ENCODE peak calls at places on chromosomes 5 and 9, in seven cellular contexts. Z is B cell, N is heart right ventricle, E is NB4, U is fibroblast of pulmonary artery, T is pancreas, M is HL-60. Y is an unnamed sample.

GRCh38 chr5:27810458-27810857 is 772.1 kb upstream of the CDH9 start:
- DNase-seq in Z (no peak), N (no peak), E (no peak), U (peak), T (no peak), M (no peak), Y (no peak)

GRCh38 chr5:27472000-27472763 is 433.8 kb upstream of the CDH9 start:
- DNase-seq in Z (no peak), N (no peak), E (peak), U (peak), T (no peak), M (no peak), Y (peak)

GRCh38 chr9:110871736-110872135 is 166.5 kb downstream of the LPAR1 start:
- DNase-seq in Z (no peak), N (no peak), E (no peak), U (no peak), T (no peak), M (no peak), Y (no peak)

GRCh38 chr5:132436936-132437335 is 53.6 kb downstream of the IRF1 start:
- DNase-seq in Z (no peak), N (no peak), E (no peak), U (no peak), T (no peak), M (no peak), Y (no peak)

GRCh38 chr5:142726188-142726731 is 40.4 kb upstream of the FGF1 start:
- DNase-seq in Z (no peak), N (no peak), E (peak), U (peak), T (no peak), M (no peak), Y (no peak)

GRCh38 chr9:16121593-16121992 is 568.8 kb downstream of the CCDC171 start:
- DNase-seq in Z (no peak), N (no peak), E (no peak), U (peak), T (no peak), M (no peak), Y (no peak)

GRCh38 chr5:28430565-28431178 is 1392.3 kb upstream of the CDH9 start:
- DNase-seq in Z (no peak), N (no peak), E (no peak), U (peak), T (no peak), M (no peak), Y (no peak)

GRCh38 chr9:89885156-89885555 is 280.3 kb downstream of the GADD45G start:
- DNase-seq in Z (no peak), N (no peak), E (no peak), U (no peak), T (no peak), M (no peak), Y (peak)

GRCh38 chr9:127135056-127135745 is 12.8 kb upstream of the ANGPTL2 start:
- DNase-seq in Z (no peak), N (no peak), E (no peak), U (no peak), T (no peak), M (no peak), Y (peak)

GRCh38 chr5:124824637-124825158 is 78.3 kb upstream of the ZNF608 start:
- DNase-seq in Z (no peak), N (no peak), E (no peak), U (peak), T (peak), M (no peak), Y (no peak)

GRCh38 chr5:145981612-145982571 is 45.5 kb downstream of the SH3RF2 start:
- DNase-seq in Z (no peak), N (no peak), E (no peak), U (no peak), T (peak), M (no peak), Y (no peak)

GRCh38 chr5:145980257-145980656 is 43.9 kb downstream of the SH3RF2 start:
- DNase-seq in Z (no peak), N (no peak), E (no peak), U (no peak), T (no peak), M (no peak), Y (no peak)

GRCh38 chr5:145979270-145980223 is 43.2 kb downstream of the SH3RF2 start:
- DNase-seq in Z (no peak), N (no peak), E (no peak), U (no peak), T (peak), M (no peak), Y (no peak)

GRCh38 chr5:145982572-145983314 is 46.4 kb downstream of the SH3RF2 start:
- DNase-seq in Z (no peak), N (no peak), E (no peak), U (no peak), T (no peak), M (no peak), Y (no peak)

DNA sequence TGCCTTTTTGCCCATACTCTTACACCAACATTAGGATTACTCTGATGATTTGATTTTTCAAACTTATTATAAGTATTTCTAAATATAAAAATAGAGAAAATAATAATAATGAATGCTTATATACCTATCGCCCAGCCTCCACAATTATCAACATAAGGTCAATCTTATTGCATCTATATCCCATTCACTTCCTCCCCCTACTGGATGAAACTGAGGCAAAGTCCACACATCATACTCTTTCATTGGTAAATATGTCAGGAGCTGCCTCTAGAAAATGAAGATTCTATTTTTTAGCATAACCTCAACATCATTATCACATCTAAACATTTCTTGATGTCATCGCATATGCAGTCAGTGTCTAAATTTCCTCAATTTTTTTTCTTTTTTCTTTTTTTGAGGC is 44.3 kb downstream of the SH3RF2 start:
- DNase-seq in Z (no peak), N (no peak), E (no peak), U (no peak), T (no peak), M (no peak), Y (no peak)
- TF ChIP-seq CTCF in Z (no peak), N (no peak), E (no peak), U (peak), T (no peak), M (no peak), Y (peak)

GRCh38 chr9:107044872-107045271 is 181.9 kb downstream of the ZNF462 start:
- DNase-seq in Z (no peak), N (no peak), E (peak), U (no peak), T (no peak), M (peak), Y (no peak)
- TF ChIP-seq CTCF in Z (no peak), N (no peak), E (peak), U (no peak), T (no peak), M (peak), Y (peak)

GRCh38 chr5:178730940-178731265 is 444 bp upstream of the ZNF354A start:
- DNase-seq in Z (no peak), N (no peak), E (peak), U (no peak), T (no peak), M (no peak), Y (no peak)
- TF ChIP-seq CTCF in Z (peak), N (no peak), E (no peak), U (no peak), T (no peak), M (no peak), Y (peak)

GRCh38 chr5:77076961-77077820 is 9.9 kb downstream of the ZBED3 start:
- DNase-seq in Z (no peak), N (peak), E (peak), U (peak), T (peak), M (peak), Y (peak)
- TF ChIP-seq CTCF in Z (peak), N (peak), E (peak), U (peak), T (peak), M (peak), Y (peak)

GRCh38 chr5:101728933-101729332 is 567.2 kb downstream of the SLCO4C1 start:
- DNase-seq in Z (no peak), N (no peak), E (peak), U (no peak), T (no peak), M (no peak), Y (no peak)
- TF ChIP-seq CTCF in Z (no peak), N (no peak), E (no peak), U (no peak), T (no peak), M (no peak), Y (peak)

GRCh38 chr5:136066705-136067271 is 38.0 kb downstream of the TGFBI start:
- DNase-seq in Z (no peak), N (peak), E (no peak), U (peak), T (no peak), M (no peak), Y (peak)

GRCh38 chr5:136063778-136064465 is 35.1 kb downstream of the TGFBI start:
- DNase-seq in Z (no peak), N (no peak), E (no peak), U (no peak), T (no peak), M (no peak), Y (peak)

GRCh38 chr5:136065588-136065987 is 36.8 kb downstream of the TGFBI start:
- DNase-seq in Z (no peak), N (no peak), E (no peak), U (no peak), T (no peak), M (no peak), Y (no peak)

GRCh38 chr5:136062563-136063274 is 33.9 kb downstream of the TGFBI start:
- DNase-seq in Z (no peak), N (no peak), E (peak), U (peak), T (no peak), M (peak), Y (peak)

DNA sequence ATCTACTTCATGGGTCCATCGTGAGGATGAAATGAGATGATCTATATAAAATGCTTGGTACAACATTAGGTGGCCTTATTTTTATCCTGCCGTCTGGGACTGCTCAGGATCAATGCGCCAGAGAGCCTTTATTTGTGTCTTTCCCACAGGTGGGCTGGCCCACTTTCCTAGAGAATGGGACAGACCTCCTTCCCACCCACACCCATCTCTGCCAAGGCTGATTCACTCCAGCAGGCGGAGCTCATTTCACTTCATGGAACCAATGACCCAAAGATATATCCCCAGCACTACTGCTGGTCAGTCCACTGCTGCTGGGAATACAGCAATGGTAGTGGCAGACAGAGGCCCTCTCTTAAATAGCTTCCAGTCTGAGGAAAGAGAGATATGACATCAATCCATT is 35.7 kb downstream of the TGFBI start:
- DNase-seq in Z (no peak), N (no peak), E (no peak), U (no peak), T (no peak), M (no peak), Y (peak)
- TF ChIP-seq CTCF in Z (no peak), N (peak), E (no peak), U (peak), T (no peak), M (no peak), Y (peak)

DNA sequence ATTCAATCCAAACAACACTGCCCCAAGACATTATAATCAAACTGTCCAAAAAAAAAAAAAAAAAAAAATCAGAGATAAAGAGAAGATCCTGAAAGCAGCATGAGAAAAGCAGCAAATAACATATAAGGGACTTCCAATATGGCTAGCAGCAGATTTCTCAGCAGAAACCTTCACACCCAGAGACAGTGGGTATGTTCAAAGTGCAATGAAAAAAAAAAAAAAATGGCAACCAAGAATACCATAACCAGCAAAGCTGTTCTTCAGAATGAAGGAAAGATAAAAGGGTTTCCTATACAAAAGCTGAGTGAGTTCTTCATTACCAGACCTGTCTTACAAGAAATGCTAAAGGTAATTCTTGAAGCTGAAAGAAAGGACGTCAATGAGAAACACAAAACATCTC is 32.1 kb downstream of the UBTD2 start:
- DNase-seq in Z (no peak), N (no peak), E (no peak), U (no peak), T (no peak), M (no peak), Y (no peak)
- TF ChIP-seq CTCF in Z (no peak), N (no peak), E (no peak), U (no peak), T (no peak), M (no peak), Y (no peak)

GRCh38 chr9:71985070-71985956 is 73.9 kb downstream of the C9orf85 start:
- DNase-seq in Z (no peak), N (no peak), E (no peak), U (no peak), T (no peak), M (no peak), Y (peak)
- TF ChIP-seq CTCF in Z (no peak), N (no peak), E (no peak), U (no peak), T (no peak), M (no peak), Y (peak)